ENCODE peak calls at places on chromosomes 2 and 18, in five cellular contexts. U, N, P, Q and T are unnamed samples.

GRCh38 chr2:19949071-19949470 is 40.8 kb downstream of the WDR35 start:
- DNase-seq in U (no peak), N (peak; percentile 62), P (no peak), Q (no peak), T (no peak)

GRCh38 chr2:31919499-31919898 is 91.3 kb downstream of the MEMO1 start:
- DNase-seq in U (no peak), N (no peak), P (no peak), Q (no peak), T (no peak)

GRCh38 chr2:3633982-3634630 is 23.9 kb upstream of the ALLC start:
- DNase-seq in U (peak; percentile 4), N (no peak), P (no peak), Q (no peak), T (no peak)

GRCh38 chr2:86628091-86628522 is 4.4 kb upstream of the RNF103 start:
- DNase-seq in U (no peak), N (no peak), P (peak; percentile 65), Q (no peak), T (no peak)

GRCh38 chr2:20664071-20664390 is 2.9 kb upstream of the GDF7 start:
- DNase-seq in U (no peak), N (no peak), P (no peak), Q (no peak), T (no peak)

GRCh38 chr2:73292316-73292905 is 937 bp downstream of the EGR4 start:
- DNase-seq in U (no peak), N (no peak), P (no peak), Q (no peak), T (no peak)

GRCh38 chr2:27262379-27263286 is at the start of gene SLC30A3:
- DNase-seq in U (peak; percentile 66), N (peak; percentile 62), P (no peak), Q (peak; percentile 99), T (peak; percentile 94)

GRCh38 chr2:49153231-49153630 is 1.1 kb downstream of the FSHR start:
- DNase-seq in U (no peak), N (no peak), P (no peak), Q (no peak), T (no peak)

GRCh38 chr2:157143901-157144300 is 113.6 kb upstream of the GALNT5 start:
- DNase-seq in U (no peak), N (no peak), P (no peak), Q (no peak), T (no peak)

GRCh38 chr18:47586418-47586817 is 335.0 kb upstream of the SKOR2 start:
- DNase-seq in U (no peak), N (no peak), P (no peak), Q (no peak), T (no peak)

GRCh38 chr2:236712304-236712703 is 142.7 kb downstream of the ACKR3 start:
- DNase-seq in U (no peak), N (peak; percentile 17), P (no peak), Q (no peak), T (no peak)

GRCh38 chr2:28633739-28634138 is 117.9 kb upstream of the PPP1CB start:
- DNase-seq in U (no peak), N (no peak), P (peak; percentile 65), Q (no peak), T (no peak)

GRCh38 chr2:18626256-18626668 is 36.9 kb upstream of the NT5C1B start:
- DNase-seq in U (no peak), N (peak; percentile 6), P (no peak), Q (no peak), T (no peak)

DNA sequence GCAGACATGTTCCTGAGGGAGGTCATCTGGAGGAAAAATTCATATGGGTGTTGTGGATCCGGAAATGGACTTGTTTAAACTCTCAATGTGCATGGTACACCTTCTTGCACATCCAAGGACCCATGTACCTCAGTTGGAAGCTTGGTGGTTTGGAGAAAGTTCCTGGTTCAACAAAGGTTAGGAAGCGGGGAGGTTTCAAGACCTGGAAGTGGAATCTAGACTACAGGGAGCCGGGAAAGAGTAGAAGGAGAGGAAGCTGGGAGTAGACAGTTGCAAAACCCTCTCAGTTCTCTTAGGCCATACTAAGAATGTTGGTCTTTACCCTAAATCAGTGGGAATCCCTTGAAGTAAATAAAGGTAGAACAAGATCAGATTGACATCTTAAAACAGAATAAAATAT is 209.8 kb upstream of the SPOPL start:
- DNase-seq in U (no peak), N (no peak), P (no peak), Q (no peak), T (no peak)
- TF ChIP-seq JUN in U (no peak), N (no peak), P (no peak), Q (no peak), T (no peak)

DNA sequence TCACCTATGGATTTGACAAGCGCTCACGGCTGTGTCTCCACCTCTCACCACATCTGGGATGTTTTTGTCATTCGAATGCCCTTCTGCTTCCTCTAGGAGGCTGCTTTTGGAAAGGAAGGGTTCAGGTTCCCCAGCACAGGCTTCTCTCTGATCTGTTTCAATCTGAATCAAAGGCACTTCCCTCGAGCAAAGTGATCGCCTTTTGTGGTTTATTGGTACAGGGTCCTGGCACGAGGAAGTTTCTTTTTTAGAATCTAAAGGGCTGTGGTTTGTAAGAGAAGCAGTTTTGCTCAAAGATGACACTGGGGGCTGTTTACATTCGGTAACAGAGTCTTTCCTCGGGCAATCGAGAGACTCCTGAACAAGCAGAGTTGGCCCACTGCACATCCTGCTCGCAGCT is 145.0 kb downstream of the DAW1 start:
- DNase-seq in U (peak; percentile 16), N (no peak), P (no peak), Q (no peak), T (no peak)
- TF ChIP-seq JUN in U (no peak), N (no peak), P (no peak), Q (no peak), T (no peak)

DNA sequence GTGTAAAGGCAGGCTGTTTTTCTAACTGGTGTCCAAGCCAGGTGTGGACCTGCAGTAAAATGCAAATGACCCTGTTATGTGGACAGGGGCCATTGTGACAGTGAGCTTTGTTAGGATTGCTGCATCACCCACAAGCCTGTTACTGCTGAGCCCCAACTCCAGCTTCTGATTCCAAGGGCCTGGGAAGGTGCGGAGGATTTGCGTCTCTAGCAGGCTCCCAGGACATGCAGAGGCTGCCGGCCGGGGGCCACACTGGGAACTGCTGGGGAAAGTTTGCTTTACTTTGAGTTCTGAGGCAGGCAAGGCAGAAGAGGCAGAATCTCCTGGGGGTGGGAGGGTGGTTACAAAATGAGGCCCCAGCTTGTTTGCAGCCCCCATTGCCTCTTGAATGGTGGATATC is 164.1 kb downstream of the GLI2 start:
- DNase-seq in U (peak; percentile 44), N (no peak), P (no peak), Q (no peak), T (no peak)
- TF ChIP-seq JUN in U (no peak), N (no peak), P (no peak), Q (no peak), T (no peak)

GRCh38 chr18:79069792-79070151 is 578 bp downstream of the ATP9B start:
- DNase-seq in U (no peak), N (peak; percentile 52), P (no peak), Q (no peak), T (no peak)
- TF ChIP-seq JUN in U (no peak), N (no peak), P (no peak), Q (no peak), T (no peak)

GRCh38 chr2:163248321-163249090 is 409.9 kb upstream of the KCNH7 start:
- DNase-seq in U (no peak), N (no peak), P (no peak), Q (no peak), T (no peak)

GRCh38 chr2:163252199-163252598 is 413.6 kb upstream of the KCNH7 start:
- DNase-seq in U (no peak), N (no peak), P (no peak), Q (no peak), T (no peak)

GRCh38 chr2:163246111-163246510 is 407.5 kb upstream of the KCNH7 start:
- DNase-seq in U (no peak), N (no peak), P (no peak), Q (no peak), T (no peak)

DNA sequence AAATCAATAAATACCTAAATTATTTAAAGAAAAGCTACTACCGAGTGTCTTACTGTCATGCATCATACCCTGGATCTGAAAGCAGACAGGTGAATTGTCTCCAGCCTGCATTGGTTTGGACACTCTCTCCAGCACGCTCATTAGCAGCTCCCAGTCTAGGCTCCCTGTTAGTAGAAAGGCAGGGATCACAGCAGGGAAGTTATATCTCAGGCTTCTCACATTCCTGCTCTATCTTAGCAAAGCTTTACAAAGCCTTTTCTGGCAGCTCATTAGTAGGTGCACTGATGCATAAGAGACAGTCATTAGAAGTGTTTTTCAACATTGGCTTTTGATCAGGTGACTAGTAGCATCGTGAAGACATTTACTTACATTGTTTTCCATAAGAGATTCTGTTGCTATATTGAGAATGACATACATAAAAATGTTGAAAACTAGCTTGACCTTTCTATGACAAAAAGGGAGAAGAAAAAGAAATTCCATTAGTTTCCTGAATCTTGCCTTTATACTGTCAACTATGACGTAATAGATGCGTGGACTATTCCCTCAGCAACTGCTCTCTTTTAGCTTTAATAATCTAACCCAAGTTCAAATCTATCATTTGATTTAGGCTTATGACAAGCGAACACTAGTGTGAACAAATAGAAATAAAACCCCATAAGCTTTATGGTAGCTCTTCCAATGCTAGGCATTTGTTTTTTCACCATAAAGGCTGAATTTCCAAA is 408.7 kb upstream of the KCNH7 start:
- DNase-seq in U (no peak), N (no peak), P (no peak), Q (no peak), T (no peak)
- TF ChIP-seq JUN in U (no peak), N (no peak), P (no peak), Q (no peak), T (no peak)

DNA sequence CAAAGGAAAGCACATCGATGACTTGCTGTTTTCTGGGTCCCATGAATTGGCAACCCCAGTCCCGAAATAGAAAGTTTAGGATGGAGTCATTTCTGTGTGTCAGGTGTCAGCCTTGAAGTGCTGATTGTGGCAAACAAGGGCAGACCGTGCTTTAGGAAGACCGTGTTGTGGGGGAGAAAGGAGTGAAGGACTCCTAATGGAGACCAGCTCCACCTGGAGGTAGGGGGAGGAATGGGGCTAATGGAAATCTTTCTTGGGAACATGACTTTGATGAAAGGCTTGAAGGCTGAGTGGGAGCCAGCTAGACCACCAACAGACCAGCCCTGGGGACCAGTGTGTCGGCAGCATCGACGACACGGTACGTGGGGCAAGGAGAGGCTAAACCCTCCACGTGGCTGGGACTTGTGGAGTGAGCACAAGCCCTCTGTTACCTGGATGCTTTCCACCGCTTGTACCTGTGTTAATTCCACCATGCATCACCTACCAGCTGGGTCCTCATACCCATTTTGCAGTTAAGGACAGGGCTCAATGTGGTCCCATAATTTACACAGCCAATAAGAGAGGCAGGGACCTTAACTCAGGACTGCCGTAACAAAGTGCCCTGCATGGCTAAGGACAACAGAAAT is 104.2 kb downstream of the SH3BP4 start:
- DNase-seq in U (peak; percentile 52), N (peak; percentile 44), P (peak; percentile 78), Q (peak; percentile 55), T (peak; percentile 77)
- TF ChIP-seq JUN in U (no peak), N (no peak), P (peak; percentile 38), Q (no peak), T (no peak)

GRCh38 chr2:43539991-43540860 is 55.6 kb downstream of the THADA start:
- DNase-seq in U (no peak), N (no peak), P (no peak), Q (no peak), T (peak; percentile 66)
- TF ChIP-seq JUN in U (no peak), N (no peak), P (no peak), Q (no peak), T (no peak)

DNA sequence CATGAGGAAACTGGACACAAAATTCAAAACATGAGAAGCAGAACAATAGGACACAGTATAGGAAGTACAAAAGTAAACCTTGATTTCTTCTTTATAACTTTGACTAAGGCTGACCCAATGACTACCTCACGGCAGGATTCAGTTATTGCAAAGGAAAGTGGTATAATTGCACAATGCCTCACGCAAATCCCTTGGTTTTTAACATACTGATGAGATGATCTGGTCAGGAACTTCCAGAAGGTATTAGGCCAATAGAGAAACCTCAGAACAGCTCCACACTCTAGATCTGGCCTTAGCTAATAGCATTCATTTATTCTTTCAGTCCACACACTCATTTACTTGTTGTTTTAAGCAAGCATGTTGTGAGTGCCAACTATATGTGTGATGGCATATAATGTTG is 1526.9 kb upstream of the ACVR2A start:
- DNase-seq in U (no peak), N (no peak), P (no peak), Q (no peak), T (no peak)
- TF ChIP-seq JUN in U (no peak), N (no peak), P (no peak), Q (no peak), T (no peak)